ENCODE peak calls at places on chromosomes 16 and 17, in six cellular contexts. One of them, this sample, is unnamed.
A peak's percentile ranks its signal among the peaks of the same experiment; 100 is the strongest.

GRCh38 chr17:68886401-68886800 is 68.8 kb downstream of the ABCA8 start:
- DNase-seq in body of pancreas: no peak
- DNase-seq in breast epithelium: no peak
- DNase-seq in HCT116: no peak
- DNase-seq in suprapubic skin: no peak
- DNase-seq in adrenal gland: no peak
- DNase-seq in this sample: no peak

GRCh38 chr16:88768041-88768876 is 16.8 kb downstream of the PIEZO1 start:
- DNase-seq in body of pancreas: peak; percentile 49
- DNase-seq in breast epithelium: no peak
- DNase-seq in HCT116: no peak
- DNase-seq in suprapubic skin: no peak
- DNase-seq in adrenal gland: peak; percentile 53
- DNase-seq in this sample: no peak

GRCh38 chr17:43125967-43126910 is 1.1 kb upstream of the BRCA1 start:
- DNase-seq in HCT116: no peak
- DNase-seq in adrenal gland: no peak
- DNase-seq in breast epithelium: no peak
- DNase-seq in body of pancreas: no peak
- DNase-seq in suprapubic skin: no peak
- DNase-seq in this sample: no peak

GRCh38 chr17:79024901-79025737 is 1.1 kb downstream of the C1QTNF1 start:
- DNase-seq in suprapubic skin: peak; percentile 71
- DNase-seq in breast epithelium: peak; percentile 52
- DNase-seq in adrenal gland: peak; percentile 79
- DNase-seq in HCT116: no peak
- DNase-seq in body of pancreas: no peak
- DNase-seq in this sample: no peak

GRCh38 chr16:18932243-18932997 is 6.2 kb upstream of the SMG1 start:
- DNase-seq in breast epithelium: no peak
- DNase-seq in HCT116: no peak
- DNase-seq in adrenal gland: peak; percentile 28
- DNase-seq in suprapubic skin: no peak
- DNase-seq in body of pancreas: no peak
- DNase-seq in this sample: peak; percentile 28

GRCh38 chr17:80152057-80152831 is 5.3 kb upstream of the EIF4A3 start:
- DNase-seq in HCT116: no peak
- DNase-seq in body of pancreas: no peak
- DNase-seq in adrenal gland: no peak
- DNase-seq in suprapubic skin: peak; percentile 37
- DNase-seq in breast epithelium: no peak
- DNase-seq in this sample: no peak

GRCh38 chr17:38893612-38894011 is 23.8 kb downstream of the LASP1 start:
- DNase-seq in body of pancreas: no peak
- DNase-seq in adrenal gland: peak; percentile 63
- DNase-seq in suprapubic skin: no peak
- DNase-seq in breast epithelium: no peak
- DNase-seq in HCT116: no peak
- DNase-seq in this sample: no peak

GRCh38 chr17:8173056-8173870 is 2.9 kb downstream of the TMEM107 start:
- DNase-seq in suprapubic skin: peak; percentile 88
- DNase-seq in HCT116: peak; percentile 99
- DNase-seq in adrenal gland: peak; percentile 89
- DNase-seq in body of pancreas: peak; percentile 83
- DNase-seq in breast epithelium: no peak
- DNase-seq in this sample: peak; percentile 86

GRCh38 chr17:80070375-80071115 is 30.8 kb upstream of the GAA start:
- DNase-seq in HCT116: no peak
- DNase-seq in adrenal gland: peak; percentile 45
- DNase-seq in suprapubic skin: no peak
- DNase-seq in body of pancreas: no peak
- DNase-seq in breast epithelium: no peak
- DNase-seq in this sample: no peak

GRCh38 chr17:34241062-34241461 is 14.0 kb upstream of the CCL2 start:
- DNase-seq in adrenal gland: peak; percentile 69
- DNase-seq in body of pancreas: peak; percentile 35
- DNase-seq in breast epithelium: no peak
- DNase-seq in suprapubic skin: no peak
- DNase-seq in HCT116: no peak
- DNase-seq in this sample: peak; percentile 45

GRCh38 chr17:4004517-4005295 is 40.5 kb upstream of the ATP2A3 start:
- DNase-seq in breast epithelium: no peak
- DNase-seq in suprapubic skin: no peak
- DNase-seq in body of pancreas: peak; percentile 58
- DNase-seq in adrenal gland: no peak
- DNase-seq in HCT116: peak; percentile 6
- DNase-seq in this sample: no peak

GRCh38 chr17:48067245-48067644 is 19.1 kb downstream of the NFE2L1 start:
- DNase-seq in HCT116: no peak
- DNase-seq in body of pancreas: no peak
- DNase-seq in suprapubic skin: no peak
- DNase-seq in adrenal gland: no peak
- DNase-seq in breast epithelium: no peak
- DNase-seq in this sample: no peak

GRCh38 chr17:48062273-48062672 is 14.1 kb downstream of the NFE2L1 start:
- DNase-seq in HCT116: no peak
- DNase-seq in body of pancreas: no peak
- DNase-seq in suprapubic skin: no peak
- DNase-seq in adrenal gland: no peak
- DNase-seq in breast epithelium: no peak
- DNase-seq in this sample: no peak

GRCh38 chr17:48066192-48066591 is 18.0 kb downstream of the NFE2L1 start:
- DNase-seq in suprapubic skin: no peak
- DNase-seq in HCT116: no peak
- DNase-seq in breast epithelium: no peak
- DNase-seq in adrenal gland: no peak
- DNase-seq in body of pancreas: no peak
- DNase-seq in this sample: no peak

GRCh38 chr17:48066656-48067055 is 18.5 kb downstream of the NFE2L1 start:
- DNase-seq in body of pancreas: no peak
- DNase-seq in breast epithelium: no peak
- DNase-seq in HCT116: no peak
- DNase-seq in adrenal gland: no peak
- DNase-seq in suprapubic skin: no peak
- DNase-seq in this sample: no peak

DNA sequence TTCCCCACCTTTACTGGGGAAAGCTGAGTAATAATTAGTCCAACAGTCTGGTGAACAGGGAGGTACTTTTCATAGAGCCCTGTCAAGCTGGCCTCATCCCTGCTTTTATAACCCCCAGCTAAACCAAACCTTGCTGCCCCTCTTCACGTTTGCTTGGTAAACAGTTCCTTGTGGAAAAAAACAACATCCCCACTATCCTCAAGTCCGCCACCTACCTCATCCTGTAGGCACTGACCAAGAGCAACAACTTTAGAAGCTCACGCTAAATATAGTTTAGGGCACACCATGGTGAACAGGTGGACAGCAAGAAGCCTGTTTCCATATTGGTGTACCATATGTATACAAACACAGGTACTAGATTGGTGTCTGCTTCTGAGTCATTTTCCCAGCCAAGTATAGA is 16.5 kb downstream of the NFE2L1 start:
- DNase-seq in breast epithelium: no peak
- DNase-seq in suprapubic skin: no peak
- DNase-seq in body of pancreas: no peak
- DNase-seq in adrenal gland: no peak
- DNase-seq in HCT116: no peak
- DNase-seq in this sample: no peak
- TF ChIP-seq CTCF in breast epithelium: no peak
- TF ChIP-seq CTCF in suprapubic skin: no peak
- TF ChIP-seq CTCF in body of pancreas: no peak
- TF ChIP-seq CTCF in adrenal gland: no peak
- TF ChIP-seq CTCF in HCT116: no peak
- TF ChIP-seq CTCF in this sample: no peak

GRCh38 chr17:64326420-64327054 is 63.5 kb upstream of the TEX2 start:
- DNase-seq in body of pancreas: no peak
- DNase-seq in adrenal gland: peak; percentile 60
- DNase-seq in HCT116: no peak
- DNase-seq in suprapubic skin: peak; percentile 90
- DNase-seq in breast epithelium: peak; percentile 64
- DNase-seq in this sample: peak; percentile 77
- TF ChIP-seq POLR2A in body of pancreas: no peak
- TF ChIP-seq POLR2A in adrenal gland: peak; percentile 30
- TF ChIP-seq POLR2A in HCT116: no peak
- TF ChIP-seq POLR2A in suprapubic skin: no peak
- TF ChIP-seq POLR2A in breast epithelium: no peak
- TF ChIP-seq POLR2A in this sample: no peak

DNA sequence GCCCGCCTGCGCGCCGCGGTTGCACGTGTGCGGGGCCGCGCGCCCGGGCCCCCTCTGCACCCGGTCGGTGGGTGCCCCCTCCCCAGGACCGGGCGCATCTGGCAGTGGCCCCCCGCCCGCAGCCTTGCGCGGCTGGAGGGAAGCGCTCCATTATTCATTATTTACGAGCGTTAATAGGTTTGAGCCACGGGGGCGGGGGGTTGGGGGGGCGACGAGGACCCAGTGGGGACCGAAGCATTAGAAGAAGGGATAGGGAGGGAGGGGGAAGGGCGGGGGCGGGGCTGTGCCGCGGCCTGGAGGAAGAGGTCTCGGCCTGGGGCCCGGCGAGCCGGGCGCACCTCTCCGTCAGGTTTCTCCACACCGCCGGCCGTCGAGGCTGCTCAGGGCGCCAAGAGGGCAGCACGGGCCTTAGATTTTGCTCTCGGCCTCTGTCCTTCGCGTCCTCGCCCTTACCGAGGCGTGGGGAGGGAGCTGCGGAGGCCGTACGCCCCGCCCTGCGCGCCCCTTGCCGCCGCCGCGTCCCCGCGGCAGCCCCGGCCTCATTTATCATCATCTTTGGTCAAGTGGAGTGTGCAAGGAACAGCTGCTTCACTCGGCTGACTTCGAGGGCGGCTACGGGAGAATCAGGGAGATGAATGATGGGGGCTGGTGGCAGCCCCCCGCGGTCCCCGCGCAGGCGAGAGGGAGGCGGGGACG is 54.2 kb downstream of the SREBF1 start:
- DNase-seq in body of pancreas: peak; percentile 35
- DNase-seq in breast epithelium: no peak
- DNase-seq in suprapubic skin: no peak
- DNase-seq in adrenal gland: no peak
- DNase-seq in HCT116: no peak
- DNase-seq in this sample: no peak
- H3K4me3 ChIP-seq in body of pancreas: peak overlapping the region; percentile 12
- H3K4me3 ChIP-seq in breast epithelium: peak overlapping the region; percentile 83
- H3K4me3 ChIP-seq in suprapubic skin: peak overlapping the region; percentile 63
- H3K4me3 ChIP-seq in adrenal gland: peak overlapping the region; percentile 37
- H3K4me3 ChIP-seq in HCT116: peak overlapping the region; percentile 41
- H3K4me3 ChIP-seq in this sample: peak overlapping the region; percentile 27

GRCh38 chr16:28514246-28514645 is 7.6 kb upstream of the IL27 start:
- DNase-seq in body of pancreas: no peak
- DNase-seq in adrenal gland: no peak
- DNase-seq in breast epithelium: no peak
- DNase-seq in HCT116: no peak
- DNase-seq in suprapubic skin: no peak
- DNase-seq in this sample: no peak
- TF ChIP-seq CTCF in body of pancreas: no peak
- TF ChIP-seq CTCF in adrenal gland: no peak
- TF ChIP-seq CTCF in breast epithelium: no peak
- TF ChIP-seq CTCF in HCT116: no peak
- TF ChIP-seq CTCF in suprapubic skin: no peak
- TF ChIP-seq CTCF in this sample: no peak

GRCh38 chr17:63976702-63977101 is 4.0 kb upstream of the SCN4A start:
- DNase-seq in suprapubic skin: no peak
- DNase-seq in body of pancreas: no peak
- DNase-seq in breast epithelium: no peak
- DNase-seq in adrenal gland: no peak
- DNase-seq in HCT116: no peak
- DNase-seq in this sample: no peak
- TF ChIP-seq POLR2A in suprapubic skin: no peak
- TF ChIP-seq POLR2A in body of pancreas: no peak
- TF ChIP-seq POLR2A in breast epithelium: no peak
- TF ChIP-seq POLR2A in adrenal gland: no peak
- TF ChIP-seq POLR2A in HCT116: no peak
- TF ChIP-seq POLR2A in this sample: no peak

DNA sequence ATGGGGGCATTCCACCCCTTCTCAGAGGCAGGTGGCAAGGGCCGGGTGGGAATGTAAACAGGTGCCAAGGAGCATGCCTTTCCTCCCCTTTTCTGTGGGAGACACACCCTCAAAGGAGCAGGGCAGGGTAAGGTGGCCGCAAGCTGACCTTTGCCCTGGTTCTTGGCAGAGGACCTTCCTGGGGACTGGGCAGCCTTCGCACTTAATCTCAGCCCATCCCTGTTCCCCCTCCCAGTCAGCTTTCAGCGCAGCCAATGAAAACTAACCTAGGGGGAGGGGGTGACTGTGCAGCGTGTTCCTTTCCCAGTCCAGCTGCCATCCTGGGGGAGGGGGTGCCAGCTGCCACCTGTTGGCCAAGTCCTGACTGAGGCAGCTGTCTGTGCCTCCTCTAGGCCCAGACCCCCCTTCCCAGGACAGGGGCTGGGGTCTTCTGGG is 2.8 kb downstream of the TRAF4 start:
- DNase-seq in adrenal gland: peak; percentile 53
- DNase-seq in body of pancreas: peak; percentile 83
- DNase-seq in HCT116: no peak
- DNase-seq in suprapubic skin: no peak
- DNase-seq in breast epithelium: no peak
- DNase-seq in this sample: no peak
- H3K4me3 ChIP-seq in adrenal gland: no peak overlapping the region
- H3K4me3 ChIP-seq in body of pancreas: no peak overlapping the region
- H3K4me3 ChIP-seq in HCT116: peak overlapping the region; percentile 9
- H3K4me3 ChIP-seq in suprapubic skin: peak overlapping the region; percentile 68
- H3K4me3 ChIP-seq in breast epithelium: peak overlapping the region; percentile 99
- H3K4me3 ChIP-seq in this sample: no peak overlapping the region

GRCh38 chr17:61946359-61946758 is 18.6 kb upstream of the INTS2 start:
- DNase-seq in body of pancreas: no peak
- DNase-seq in breast epithelium: no peak
- DNase-seq in suprapubic skin: no peak
- DNase-seq in adrenal gland: no peak
- DNase-seq in HCT116: no peak
- DNase-seq in this sample: no peak
- TF ChIP-seq CTCF in body of pancreas: no peak
- TF ChIP-seq CTCF in breast epithelium: no peak
- TF ChIP-seq CTCF in suprapubic skin: no peak
- TF ChIP-seq CTCF in adrenal gland: no peak
- TF ChIP-seq CTCF in HCT116: no peak
- TF ChIP-seq CTCF in this sample: no peak

DNA sequence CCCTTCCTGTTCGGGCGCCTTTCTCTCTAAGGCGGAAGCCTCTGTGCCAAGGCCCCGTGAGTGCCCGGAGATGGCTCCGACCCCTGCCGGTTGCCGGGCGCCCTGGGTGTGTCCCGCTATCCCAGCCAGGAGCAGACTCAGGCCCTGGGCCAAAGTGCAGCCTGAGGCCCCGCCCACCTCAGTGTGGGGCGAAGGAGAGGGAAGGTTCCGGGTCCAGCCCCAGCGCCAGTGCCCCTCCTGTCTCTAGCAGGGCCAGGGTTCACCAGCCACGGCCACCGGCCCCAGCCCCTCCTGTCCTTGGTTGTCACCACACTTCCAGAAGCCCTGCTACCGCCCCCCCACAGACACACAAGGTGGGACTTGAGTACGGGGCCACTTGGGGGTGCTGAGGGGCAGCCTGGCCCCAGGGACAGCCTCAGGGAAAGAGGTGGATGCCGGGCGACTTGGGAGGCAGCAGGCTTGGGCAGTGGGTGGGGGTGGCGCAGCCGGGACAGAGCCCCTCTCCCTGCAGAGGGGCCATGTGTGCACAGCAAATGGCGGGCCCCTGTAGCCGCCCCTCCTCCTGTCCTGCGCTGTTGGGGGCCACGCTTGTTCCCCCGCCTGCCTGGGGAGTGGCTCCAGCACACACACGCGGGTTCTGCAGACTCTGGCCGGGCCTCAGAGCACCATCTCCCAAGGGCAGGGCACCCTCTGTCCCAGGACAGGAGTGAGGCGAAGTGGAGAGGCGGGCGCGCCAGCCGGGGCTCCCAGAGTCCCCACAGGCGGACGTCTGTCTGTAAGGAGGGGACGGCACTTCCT is 6.0 kb downstream of the C1QTNF8 start:
- DNase-seq in HCT116: no peak
- DNase-seq in breast epithelium: no peak
- DNase-seq in suprapubic skin: no peak
- DNase-seq in adrenal gland: peak; percentile 51
- DNase-seq in body of pancreas: peak; percentile 51
- DNase-seq in this sample: peak; percentile 31
- TF ChIP-seq POLR2A in HCT116: no peak
- TF ChIP-seq POLR2A in breast epithelium: no peak
- TF ChIP-seq POLR2A in suprapubic skin: no peak
- TF ChIP-seq POLR2A in adrenal gland: no peak
- TF ChIP-seq POLR2A in body of pancreas: no peak
- TF ChIP-seq POLR2A in this sample: no peak